ENCODE peak calls at places on chromosome X, in nine cellular contexts. T, H, E, A, U, F, W, I and S are unnamed samples. For H3K4me1, the result is how much of the 10 kb centered on the place peaks cover.

GRCh38 chrX:68983004-68983857 is 154.4 kb downstream of the EFNB1 start:
- DNase-seq in T (no peak), H (no peak), E (no peak), A (no peak), U (no peak), F (no peak), W (peak), I (peak), S (no peak)

GRCh38 chrX:97199501-97199900 is 315.8 kb downstream of the RPA4 start:
- DNase-seq in T (no peak), H (no peak), E (no peak), A (no peak), U (no peak), F (no peak), W (no peak), I (no peak), S (no peak)

GRCh38 chrX:72201836-72202536 is 20.4 kb downstream of the PIN4 start:
- DNase-seq in T (no peak), H (no peak), E (no peak), A (no peak), U (no peak), F (no peak), W (no peak), I (no peak), S (no peak)

GRCh38 chrX:10630320-10630719 is 9.9 kb upstream of the MID1 start:
- DNase-seq in T (no peak), H (no peak), E (no peak), A (no peak), U (no peak), F (no peak), W (no peak), I (no peak), S (no peak)

GRCh38 chrX:81174286-81174685 is 27.4 kb downstream of the HMGN5 start:
- DNase-seq in T (no peak), H (peak), E (no peak), A (no peak), U (peak), F (no peak), W (no peak), I (no peak), S (no peak)

GRCh38 chrX:134158821-134159512 is 78.0 kb upstream of the CCDC160 start:
- DNase-seq in T (no peak), H (no peak), E (no peak), A (no peak), U (no peak), F (no peak), W (no peak), I (no peak), S (no peak)

GRCh38 chrX:101429934-101430333 is 21.9 kb downstream of the HNRNPH2 start:
- DNase-seq in T (no peak), H (no peak), E (no peak), A (no peak), U (no peak), F (no peak), W (no peak), I (no peak), S (no peak)

GRCh38 chrX:46180258-46180687 is 364.9 kb downstream of the ZNF674 start:
- DNase-seq in T (peak), H (no peak), E (no peak), A (no peak), U (no peak), F (no peak), W (no peak), I (no peak), S (peak)

GRCh38 chrX:123422875-123423274 is 238.8 kb downstream of the GRIA3 start:
- DNase-seq in T (no peak), H (peak), E (no peak), A (no peak), U (no peak), F (no peak), W (no peak), I (no peak), S (peak)

GRCh38 chrX:22053486-22053885 is 21.4 kb downstream of the PHEX start:
- DNase-seq in T (no peak), H (no peak), E (no peak), A (no peak), U (no peak), F (no peak), W (no peak), I (no peak), S (no peak)

GRCh38 chrX:106959897-106960296 is 39.7 kb downstream of the CLDN2 start:
- DNase-seq in T (no peak), H (peak), E (no peak), A (no peak), U (no peak), F (no peak), W (no peak), I (no peak), S (no peak)

GRCh38 chrX:54208531-54208930 is 25.5 kb upstream of the FAM120C start:
- DNase-seq in T (no peak), H (no peak), E (no peak), A (no peak), U (no peak), F (no peak), W (no peak), I (no peak), S (no peak)

DNA sequence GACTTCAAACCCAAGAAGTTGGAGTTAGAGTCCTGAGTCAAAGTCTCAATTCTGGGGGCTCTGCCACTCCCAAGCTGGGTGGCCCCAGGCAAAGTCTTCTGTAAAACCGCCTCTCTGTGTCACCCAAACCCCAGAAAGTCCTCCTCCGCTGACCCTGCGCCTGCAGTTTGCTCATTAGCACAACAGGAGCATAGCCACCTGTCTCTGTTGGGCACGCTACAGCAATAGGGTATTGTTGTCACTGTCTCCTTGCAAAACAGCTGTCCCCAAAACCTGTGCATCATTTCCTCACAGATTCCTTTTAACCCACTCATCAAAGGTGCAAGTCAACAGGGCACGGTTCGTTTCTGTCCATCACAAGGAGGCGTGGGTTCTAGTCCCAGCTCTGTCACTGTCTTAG is 8.0 kb upstream of the DGAT2L6 start:
- DNase-seq in T (no peak), H (peak), E (no peak), A (no peak), U (no peak), F (no peak), W (no peak), I (no peak), S (no peak)
- H3K4me1 ChIP-seq in T (under half), H (under half), E (under half), A (under half), U (under half), F (under half), W (under half), I (under half), S (under half)

GRCh38 chrX:65720580-65720979 is 53.1 kb downstream of the MSN start:
- DNase-seq in T (no peak), H (no peak), E (no peak), A (no peak), U (no peak), F (no peak), W (no peak), I (no peak), S (no peak)
- H3K4me1 ChIP-seq in T (under half), H (under half), E (under half), A (half or more), U (half or more), F (under half), W (under half), I (under half), S (under half)

DNA sequence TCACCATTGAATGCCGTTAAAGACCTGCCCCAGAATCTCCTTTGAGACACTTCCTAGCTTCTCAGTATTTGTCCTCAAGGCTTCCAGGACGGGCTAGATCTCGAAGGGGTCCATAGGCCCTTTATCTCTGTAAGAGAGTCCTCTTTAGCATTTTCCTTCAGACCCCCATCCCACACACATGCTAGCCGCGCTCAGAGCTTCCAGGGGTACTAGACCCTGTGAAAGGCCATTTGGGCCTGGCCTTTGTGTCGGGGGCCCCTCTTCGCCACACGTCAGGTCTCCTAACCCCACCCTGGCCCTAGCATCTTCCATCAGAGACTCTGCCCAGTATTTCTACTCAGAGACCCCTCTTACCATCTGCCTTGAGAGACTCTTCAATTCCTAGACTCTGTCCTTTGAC is 759 bp downstream of the UBA1 start:
- DNase-seq in T (no peak), H (no peak), E (no peak), A (no peak), U (no peak), F (no peak), W (no peak), I (no peak), S (no peak)
- H3K4me1 ChIP-seq in T (under half), H (under half), E (under half), A (under half), U (under half), F (under half), W (under half), I (half or more), S (under half)

GRCh38 chrX:2708016-2708415 is 16.9 kb downstream of the CD99 start:
- DNase-seq in T (no peak), H (no peak), E (no peak), A (no peak), U (no peak), F (no peak), W (no peak), I (no peak), S (no peak)

GRCh38 chrX:2703991-2704369 is 12.9 kb downstream of the CD99 start:
- DNase-seq in T (no peak), H (peak), E (no peak), A (no peak), U (no peak), F (no peak), W (no peak), I (no peak), S (no peak)

GRCh38 chrX:2707334-2707760 is 16.3 kb downstream of the CD99 start:
- DNase-seq in T (peak), H (peak), E (peak), A (peak), U (no peak), F (peak), W (peak), I (peak), S (peak)

GRCh38 chrX:2705036-2705435 is 13.9 kb downstream of the CD99 start:
- DNase-seq in T (no peak), H (no peak), E (no peak), A (no peak), U (no peak), F (no peak), W (no peak), I (no peak), S (no peak)

GRCh38 chrX:2705461-2705860 is 14.4 kb downstream of the CD99 start:
- DNase-seq in T (no peak), H (no peak), E (no peak), A (no peak), U (no peak), F (no peak), W (no peak), I (no peak), S (no peak)
- H3K4me1 ChIP-seq in T (under half), H (under half), E (half or more), A (half or more), U (half or more), F (half or more), W (under half), I (half or more), S (under half)

DNA sequence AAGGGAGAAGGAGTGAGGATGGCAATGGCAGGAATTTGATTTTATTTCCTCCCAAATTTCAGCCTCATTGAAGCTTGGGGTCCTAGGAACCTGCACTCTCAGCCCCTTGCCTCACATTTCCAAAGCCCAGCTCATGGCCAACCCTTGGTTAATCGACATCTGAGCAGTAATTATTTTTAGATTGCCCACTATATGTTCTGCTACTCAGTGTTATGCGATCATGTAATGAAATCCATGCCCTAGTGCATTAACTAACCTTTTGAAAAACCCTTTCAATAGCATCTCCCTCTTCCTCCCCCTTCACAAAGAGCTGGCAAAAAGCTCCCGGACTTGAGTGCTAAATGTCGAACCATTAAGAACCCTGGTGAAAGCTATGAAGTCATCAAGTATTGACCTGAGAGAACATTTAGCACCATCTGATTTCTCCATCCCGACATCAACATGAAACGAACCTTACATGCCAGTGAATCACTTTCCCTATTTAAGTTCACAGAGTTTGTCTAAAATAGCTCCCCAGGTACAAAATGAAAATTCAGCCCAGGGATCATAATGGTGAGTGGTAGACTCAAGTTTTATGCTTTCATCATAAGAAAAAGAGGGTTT is 59.2 kb upstream of the RPS6KA3 start:
- DNase-seq in T (no peak), H (no peak), E (no peak), A (no peak), U (no peak), F (no peak), W (no peak), I (no peak), S (no peak)
- H3K4me1 ChIP-seq in T (under half), H (under half), E (under half), A (under half), U (under half), F (under half), W (under half), I (under half), S (under half)

GRCh38 chrX:118717703-118718391 is 9.6 kb upstream of the IL13RA1 start:
- DNase-seq in T (no peak), H (no peak), E (no peak), A (no peak), U (no peak), F (no peak), W (no peak), I (no peak), S (no peak)

GRCh38 chrX:118724352-118724751 is 3.1 kb upstream of the IL13RA1 start:
- DNase-seq in T (no peak), H (no peak), E (no peak), A (no peak), U (no peak), F (no peak), W (no peak), I (no peak), S (no peak)

GRCh38 chrX:118723376-118723775 is 4.0 kb upstream of the IL13RA1 start:
- DNase-seq in T (no peak), H (no peak), E (no peak), A (no peak), U (no peak), F (no peak), W (no peak), I (no peak), S (no peak)

GRCh38 chrX:118720058-118720707 is 7.2 kb upstream of the IL13RA1 start:
- DNase-seq in T (no peak), H (peak), E (no peak), A (no peak), U (no peak), F (no peak), W (no peak), I (no peak), S (no peak)

GRCh38 chrX:118718737-118719136 is 8.7 kb upstream of the IL13RA1 start:
- DNase-seq in T (no peak), H (no peak), E (no peak), A (no peak), U (no peak), F (no peak), W (no peak), I (no peak), S (no peak)
- H3K4me1 ChIP-seq in T (under half), H (under half), E (under half), A (under half), U (under half), F (under half), W (under half), I (under half), S (under half)